ENCODE peak calls at places on chromosomes 12 and 14, in five cellular contexts. D is H9, R is IMR-90, L is mesenchymal stem cell, T is neuronal stem cell. H is an unnamed sample.

GRCh38 chr14:73237786-73238261 is 518 bp downstream of the PAPLN start:
- DNase-seq in R (no peak), D (no peak), T (no peak), L (no peak), H (no peak)

GRCh38 chr14:68749487-68750475 is 43.1 kb downstream of the ZFP36L1 start:
- DNase-seq in L (peak; percentile 76), R (peak; percentile 41), T (no peak), D (no peak), H (no peak)

GRCh38 chr14:77622562-77622961 is 6.1 kb upstream of the SPTLC2 start:
- DNase-seq in D (no peak), R (no peak), T (no peak), L (no peak), H (no peak)

GRCh38 chr14:21258194-21258888 is 10.9 kb downstream of the HNRNPC start:
- DNase-seq in D (no peak), R (no peak), T (no peak), L (peak; percentile 16), H (no peak)

GRCh38 chr12:113676547-113676946 is 204.9 kb upstream of the LHX5 start:
- DNase-seq in R (no peak), D (no peak), L (no peak), T (no peak), H (no peak)

GRCh38 chr14:61417141-61417540 is 95.8 kb downstream of the PRKCH start:
- DNase-seq in T (no peak), L (no peak), D (no peak), R (no peak), H (no peak)

GRCh38 chr12:24778486-24779304 is 170.2 kb downstream of the BCAT1 start:
- DNase-seq in T (peak; percentile 45), D (no peak), L (peak; percentile 71), R (peak; percentile 75), H (no peak)

GRCh38 chr14:33280646-33281045 is 342.0 kb downstream of the NPAS3 start:
- DNase-seq in R (no peak), D (no peak), L (peak; percentile 33), T (no peak), H (no peak)

GRCh38 chr12:56878010-56878339 is 56.2 kb downstream of the SDR9C7 start:
- DNase-seq in T (no peak), R (no peak), L (no peak), D (no peak), H (no peak)

GRCh38 chr12:75650989-75651695 is 139.7 kb upstream of the KRR1 start:
- DNase-seq in R (no peak), T (no peak), L (no peak), D (no peak), H (no peak)

GRCh38 chr12:77855548-77855947 is 24.9 kb downstream of the NAV3 start:
- DNase-seq in L (no peak), T (no peak), D (no peak), R (peak; percentile 2), H (no peak)

GRCh38 chr12:49358548-49359141 is 8.6 kb upstream of the SPATS2 start:
- DNase-seq in L (peak; percentile 77), T (peak; percentile 79), R (peak; percentile 65), D (peak; percentile 83), H (no peak)

GRCh38 chr12:11592484-11592883 is 57.0 kb upstream of the ETV6 start:
- DNase-seq in D (peak; percentile 65), T (no peak), R (no peak), L (no peak), H (no peak)

GRCh38 chr12:1311145-1311544 is 283.2 kb downstream of the FBXL14 start:
- DNase-seq in T (no peak), L (no peak), R (no peak), D (no peak), H (no peak)

DNA sequence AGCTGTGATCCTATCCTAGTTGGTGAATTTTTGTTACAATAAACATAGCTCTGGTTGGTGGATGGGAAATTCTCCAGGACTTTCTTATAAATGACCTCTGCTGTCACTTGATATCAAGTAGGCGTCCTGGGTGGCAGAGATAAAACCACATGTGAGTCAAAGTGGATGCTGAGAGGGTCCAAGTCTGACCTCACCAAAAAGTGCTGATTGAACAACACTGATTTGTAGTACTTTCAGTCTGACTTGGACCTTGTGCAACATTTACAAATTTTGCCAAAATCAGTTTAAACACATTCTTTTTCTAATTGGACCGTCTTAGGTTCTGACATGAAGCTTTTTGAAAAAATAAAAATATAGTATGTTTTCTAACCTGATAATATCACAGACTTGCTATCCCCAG is 585.6 kb downstream of the GALC start:
- DNase-seq in T (no peak), R (no peak), D (no peak), L (no peak), H (no peak)
- H2BK15ac ChIP-seq in T (no peak overlapping the region), R (no peak overlapping the region), D (no peak overlapping the region), L (no peak overlapping the region), H (no peak overlapping the region)

DNA sequence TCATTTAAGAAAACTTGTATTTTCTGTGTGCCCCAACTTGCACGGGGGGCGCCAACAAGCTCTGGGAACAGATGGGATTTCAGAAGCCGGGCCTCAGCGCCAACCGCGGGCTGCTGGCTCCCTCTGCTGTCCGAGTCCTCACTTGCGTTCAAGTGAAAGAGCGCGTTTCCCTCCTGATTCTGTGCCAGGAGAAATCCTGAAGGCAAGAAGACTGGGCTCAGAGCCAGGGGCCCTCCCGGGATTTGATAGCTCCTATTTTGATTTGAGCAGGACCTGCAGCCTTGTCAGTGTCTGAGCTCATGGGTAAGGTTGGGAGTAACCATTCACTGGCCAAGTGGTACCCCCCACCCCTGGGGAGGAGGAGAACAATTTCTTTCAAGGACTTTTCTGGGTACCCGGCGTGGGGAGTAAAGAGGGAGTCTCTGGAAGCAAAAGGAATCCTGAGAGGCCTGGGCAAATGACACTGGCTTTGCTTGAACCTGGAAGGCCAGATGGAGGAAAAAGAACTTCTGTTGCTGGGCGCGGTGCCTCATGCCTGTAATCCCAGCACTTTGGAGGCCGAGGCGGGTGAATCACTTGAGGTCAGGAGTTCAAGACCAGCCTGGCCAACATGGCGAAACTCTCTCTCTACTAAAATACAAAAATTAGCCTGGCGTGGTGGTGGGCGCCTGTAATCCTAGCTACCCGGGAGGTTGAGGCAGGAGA is 179.0 kb upstream of the RGS6 start:
- DNase-seq in L (peak; percentile 79), T (peak; percentile 72), R (peak; percentile 85), D (peak; percentile 90), H (peak; percentile 81)
- H2BK15ac ChIP-seq in L (no peak overlapping the region), T (no peak overlapping the region), R (peak overlapping the region; percentile 28), D (no peak overlapping the region), H (no peak overlapping the region)

GRCh38 chr12:93823616-93824410 is 146.6 kb downstream of the CRADD start:
- DNase-seq in L (no peak), D (no peak), T (no peak), R (no peak), H (no peak)
- H2BK15ac ChIP-seq in L (no peak overlapping the region), D (no peak overlapping the region), T (no peak overlapping the region), R (peak overlapping the region; percentile 43), H (no peak overlapping the region)

GRCh38 chr12:46374711-46375110 is 2.1 kb upstream of the SLC38A2 start:
- DNase-seq in D (no peak), R (no peak), L (no peak), T (no peak), H (no peak)
- H2BK15ac ChIP-seq in D (no peak overlapping the region), R (peak overlapping the region; percentile 56), L (no peak overlapping the region), T (no peak overlapping the region), H (no peak overlapping the region)

GRCh38 chr14:84025258-84026012 is 1504.5 kb upstream of the FLRT2 start:
- DNase-seq in R (no peak), D (peak; percentile 43), L (no peak), T (no peak), H (no peak)
- H2BK15ac ChIP-seq in R (no peak overlapping the region), D (no peak overlapping the region), L (no peak overlapping the region), T (no peak overlapping the region), H (no peak overlapping the region)

GRCh38 chr14:64643709-64644108 is 60.5 kb upstream of the PLEKHG3 start:
- DNase-seq in D (no peak), T (no peak), R (no peak), L (no peak), H (no peak)

GRCh38 chr14:64645220-64645891 is 58.9 kb upstream of the PLEKHG3 start:
- DNase-seq in R (peak; percentile 97), L (peak; percentile 98), D (peak; percentile 74), T (peak; percentile 35), H (peak; percentile 81)

GRCh38 chr14:64646103-64646502 is 58.1 kb upstream of the PLEKHG3 start:
- DNase-seq in D (no peak), L (peak; percentile 94), T (no peak), R (peak; percentile 71), H (no peak)

GRCh38 chr14:64641760-64642159 is 62.5 kb upstream of the PLEKHG3 start:
- DNase-seq in T (no peak), D (no peak), L (no peak), R (no peak), H (no peak)

GRCh38 chr14:64644629-64645028 is 59.6 kb upstream of the PLEKHG3 start:
- DNase-seq in L (no peak), R (no peak), D (no peak), T (no peak), H (no peak)
- H2BK15ac ChIP-seq in L (no peak overlapping the region), R (peak overlapping the region; percentile 86), D (no peak overlapping the region), T (no peak overlapping the region), H (no peak overlapping the region)

DNA sequence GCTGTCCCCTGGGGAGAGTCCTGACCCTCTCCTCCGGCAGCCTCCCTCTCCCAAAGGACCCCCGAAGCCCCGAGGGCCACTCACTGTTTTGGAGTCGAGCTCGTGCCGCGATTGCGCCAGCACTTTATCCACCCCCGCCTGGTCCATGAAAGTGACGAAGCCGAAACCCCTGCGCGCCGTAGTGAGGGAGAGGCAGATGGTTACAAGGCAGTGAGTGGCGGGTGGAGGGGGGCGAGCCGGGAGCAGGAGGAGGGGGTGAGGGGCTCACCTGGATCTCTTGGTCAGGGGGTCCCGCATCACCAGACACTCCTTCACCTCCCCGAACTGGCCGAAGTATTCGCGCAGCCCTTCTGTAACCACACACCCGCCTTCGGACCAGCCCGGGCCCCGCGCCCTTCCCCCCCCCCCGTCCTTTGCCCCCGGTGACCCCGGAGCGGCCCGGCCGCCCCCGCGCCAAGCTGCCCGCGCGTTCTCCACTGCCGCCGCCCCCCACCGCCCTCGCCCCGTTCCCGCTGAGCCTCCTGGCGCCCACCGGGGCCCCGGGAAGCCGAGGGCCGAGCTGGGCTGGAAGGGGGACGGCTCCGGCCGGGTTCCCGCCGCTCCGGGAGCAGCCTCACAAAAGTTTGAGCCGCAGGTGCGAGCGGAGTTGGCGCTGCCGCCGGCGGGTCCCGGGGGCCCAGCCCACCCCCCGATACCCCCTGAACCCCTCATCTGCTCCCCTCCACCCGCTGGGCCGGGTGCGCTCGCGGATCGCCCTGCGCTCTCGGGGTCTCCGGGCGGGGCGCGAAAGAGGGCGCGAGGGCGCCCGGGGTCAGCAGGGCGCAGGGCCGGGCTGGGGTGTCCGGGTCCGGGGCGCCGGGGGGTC is 808 bp downstream of the MSI1 start:
- DNase-seq in R (no peak), L (no peak), T (no peak), D (peak; percentile 62), H (no peak)
- H2BK15ac ChIP-seq in R (no peak overlapping the region), L (no peak overlapping the region), T (peak overlapping the region; percentile 69), D (no peak overlapping the region), H (peak overlapping the region; percentile 61)

GRCh38 chr12:26680724-26681455 is 152.1 kb downstream of the ITPR2 start:
- DNase-seq in D (no peak), T (no peak), R (peak; percentile 63), L (peak; percentile 11), H (no peak)
- H2BK15ac ChIP-seq in D (no peak overlapping the region), T (no peak overlapping the region), R (no peak overlapping the region), L (no peak overlapping the region), H (no peak overlapping the region)

H was measured in H1.